ENCODE peak calls at places on chromosome 10, in nine cellular contexts. X is transverse colon, V is endodermal cell, D is psoas muscle, G is left ventricle myocardium inferior, L is PC-3, Y is spleen, O is adrenal gland, W is thoracic aorta. H is an unnamed sample. For H3K9me3 and H3K27me3, the result is how much of the 10 kb centered on the place peaks cover.

GRCh38 chr10:46267132-46267985 is 19.4 kb upstream of the ANTXRL start:
- DNase-seq in L (no peak), W (no peak), D (no peak), G (no peak), O (no peak), V (no peak), Y (no peak), X (no peak), H (no peak)

GRCh38 chr10:28503114-28503513 is 29.8 kb upstream of the WAC start:
- DNase-seq in V (no peak), G (no peak), Y (no peak), W (no peak), O (no peak), D (no peak), L (peak), X (peak), H (no peak)

GRCh38 chr10:17005621-17006566 is 123.7 kb downstream of the CUBN start:
- DNase-seq in L (peak), G (no peak), Y (no peak), W (no peak), X (no peak), V (peak), D (no peak), O (no peak), H (no peak)

GRCh38 chr10:89080660-89081059 is 90.1 kb downstream of the FAS start:
- DNase-seq in D (no peak), L (no peak), X (no peak), O (no peak), W (no peak), V (no peak), G (no peak), Y (no peak), H (no peak)

GRCh38 chr10:76291175-76291574 is 859.8 kb downstream of the LRMDA start:
- DNase-seq in W (no peak), L (no peak), G (no peak), O (no peak), Y (no peak), V (no peak), X (no peak), D (no peak), H (no peak)

GRCh38 chr10:88065384-88066049 is 202.1 kb downstream of the PTEN start:
- DNase-seq in X (no peak), G (no peak), L (no peak), W (no peak), D (no peak), Y (no peak), O (no peak), V (no peak), H (no peak)

GRCh38 chr10:103125323-103126267 is 67.5 kb downstream of the NT5C2 start:
- DNase-seq in L (no peak), G (no peak), V (no peak), D (no peak), O (no peak), X (no peak), Y (no peak), W (no peak), H (no peak)

GRCh38 chr10:120387326-120387725 is 69.7 kb upstream of the PLPP4 start:
- DNase-seq in G (no peak), D (no peak), W (no peak), Y (no peak), O (no peak), X (no peak), L (peak), V (no peak), H (no peak)

GRCh38 chr10:71804067-71804466 is 30.7 kb upstream of the VSIR start:
- DNase-seq in G (no peak), V (no peak), D (no peak), O (no peak), X (no peak), W (no peak), Y (peak), L (no peak), H (no peak)

GRCh38 chr10:69494626-69495558 is 43.6 kb downstream of the TSPAN15 start:
- DNase-seq in V (no peak), O (no peak), Y (peak), D (no peak), W (no peak), L (no peak), X (no peak), G (no peak), H (no peak)

GRCh38 chr10:129398861-129399260 is 68.2 kb upstream of the MGMT start:
- DNase-seq in D (no peak), Y (no peak), X (no peak), W (no peak), L (no peak), O (no peak), G (no peak), V (no peak), H (no peak)

GRCh38 chr10:50992972-50993766 is 81.1 kb upstream of the PRKG1 start:
- DNase-seq in Y (peak), L (peak), D (peak), X (no peak), W (no peak), G (peak), V (peak), O (no peak), H (peak)

GRCh38 chr10:24153016-24153415 is 55.9 kb upstream of the KIAA1217 start:
- DNase-seq in G (no peak), D (no peak), X (no peak), Y (no peak), L (no peak), V (no peak), O (no peak), W (no peak), H (no peak)

GRCh38 chr10:70371846-70372245 is 10.6 kb downstream of the LRRC20 start:
- DNase-seq in V (no peak), W (no peak), L (no peak), O (no peak), D (no peak), G (no peak), X (no peak), Y (no peak), H (no peak)

GRCh38 chr10:80460399-80461207 is 6.5 kb downstream of the TSPAN14 start:
- DNase-seq in W (no peak), D (no peak), L (no peak), O (no peak), X (peak), G (no peak), Y (no peak), V (peak), H (peak)

GRCh38 chr10:48444861-48445841 is 138.7 kb downstream of the MAPK8 start:
- DNase-seq in G (no peak), O (peak), L (peak), V (peak), D (no peak), W (no peak), Y (peak), X (no peak), H (peak)

GRCh38 chr10:93386496-93387369 is 95.4 kb downstream of the MYOF start:
- DNase-seq in D (peak), V (no peak), G (peak), W (no peak), Y (no peak), X (no peak), L (no peak), O (no peak), H (peak)

GRCh38 chr10:101305241-101306230 is 48.4 kb upstream of the BTRC start:
- DNase-seq in Y (peak), G (no peak), X (no peak), O (no peak), V (no peak), L (no peak), W (no peak), D (no peak), H (no peak)

GRCh38 chr10:29877798-29878491 is 181.4 kb downstream of the JCAD start:
- DNase-seq in G (peak), Y (no peak), X (no peak), O (no peak), W (peak), L (no peak), D (no peak), V (no peak), H (no peak)

GRCh38 chr10:50216418-50216817 is 34.9 kb downstream of the ASAH2 start:
- DNase-seq in L (no peak), G (no peak), Y (no peak), X (no peak), O (no peak), V (no peak), D (no peak), W (no peak), H (no peak)

GRCh38 chr10:89262331-89263020 is 10.9 kb upstream of the LIPA start:
- DNase-seq in V (no peak), W (no peak), D (no peak), G (no peak), X (no peak), Y (no peak), L (peak), O (no peak), H (no peak)

GRCh38 chr10:84270708-84271107 is 25.9 kb downstream of the RGR start:
- DNase-seq in D (no peak), W (no peak), X (no peak), O (no peak), L (no peak), V (peak), Y (no peak), G (no peak), H (no peak)

GRCh38 chr10:82981137-82981723 is 1106.2 kb downstream of the NRG3 start:
- DNase-seq in G (no peak), D (no peak), L (no peak), X (no peak), O (no peak), W (no peak), Y (no peak), V (no peak), H (no peak)

GRCh38 chr10:24951201-24952145 is 933 bp downstream of the PRTFDC1 start:
- DNase-seq in V (peak), G (no peak), Y (no peak), O (no peak), W (no peak), D (no peak), L (no peak), X (peak), H (no peak)

GRCh38 chr10:85599081-85599480 is 767.5 kb downstream of the GRID1 start:
- DNase-seq in V (peak), W (no peak), D (no peak), Y (no peak), O (no peak), X (no peak), L (no peak), G (no peak), H (no peak)

GRCh38 chr10:29386347-29386999 is 97.6 kb downstream of the LYZL1 start:
- DNase-seq in W (no peak), V (peak), G (no peak), Y (no peak), O (no peak), L (peak), X (no peak), D (no peak), H (no peak)

GRCh38 chr10:68052463-68052862 is 22.6 kb downstream of the HERC4 start:
- DNase-seq in D (no peak), O (no peak), L (peak), G (no peak), X (no peak), W (no peak), V (no peak), Y (no peak), H (no peak)

GRCh38 chr10:34280599-34281374 is 534.3 kb downstream of the PARD3 start:
- DNase-seq in X (no peak), Y (no peak), L (peak), W (peak), D (peak), G (no peak), O (peak), V (peak), H (peak)

GRCh38 chr10:62790019-62790555 is 14.4 kb upstream of the ADO start:
- DNase-seq in G (no peak), Y (no peak), X (no peak), D (no peak), V (no peak), W (no peak), O (no peak), L (no peak), H (no peak)

GRCh38 chr10:98267894-98268693 is at the start of gene LOXL4:
- DNase-seq in V (peak), W (no peak), G (no peak), Y (no peak), D (peak), O (no peak), L (peak), X (no peak), H (peak)

GRCh38 chr10:104332243-104333036 is 5.8 kb downstream of the ITPRIP start:
- DNase-seq in O (no peak), V (peak), G (no peak), Y (peak), X (no peak), L (no peak), D (no peak), W (no peak), H (no peak)

GRCh38 chr10:84076047-84076388 is 63.3 kb upstream of the GHITM start:
- DNase-seq in V (no peak), Y (no peak), L (no peak), X (no peak), G (no peak), D (no peak), W (no peak), O (no peak), H (no peak)

GRCh38 chr10:118982366-118982765 is 47.1 kb upstream of the NANOS1 start:
- DNase-seq in V (peak), W (no peak), G (no peak), L (no peak), Y (no peak), X (no peak), O (no peak), D (no peak), H (no peak)

GRCh38 chr10:118980135-118980865 is 49.2 kb upstream of the NANOS1 start:
- DNase-seq in W (no peak), Y (no peak), G (no peak), O (no peak), V (peak), L (no peak), X (no peak), D (no peak), H (no peak)

GRCh38 chr10:118980870-118981269 is 48.6 kb upstream of the NANOS1 start:
- DNase-seq in G (no peak), Y (no peak), W (no peak), V (peak), X (no peak), L (no peak), O (no peak), D (no peak), H (no peak)

GRCh38 chr10:118983263-118983662 is 46.3 kb upstream of the NANOS1 start:
- DNase-seq in O (no peak), V (peak), D (no peak), X (no peak), G (no peak), W (no peak), L (no peak), Y (no peak), H (no peak)

DNA sequence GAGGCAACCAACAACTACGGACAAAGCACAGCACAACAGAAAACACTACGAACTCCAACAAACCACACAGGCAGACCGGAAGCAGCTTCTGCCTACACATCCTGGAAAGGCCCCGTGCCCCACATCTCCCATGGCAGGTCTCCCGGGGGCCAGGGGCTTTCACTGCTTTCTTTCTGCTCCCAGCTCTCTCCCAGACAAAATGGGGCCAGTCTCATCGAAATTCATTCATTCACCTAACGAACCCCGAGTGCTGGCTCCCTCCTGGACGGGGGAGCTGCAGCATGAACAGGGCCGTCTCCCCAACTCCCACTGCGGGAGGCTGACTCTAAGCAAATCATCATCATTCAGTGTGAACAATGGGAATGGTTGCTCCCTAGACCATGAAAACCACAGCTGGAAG is 47.6 kb upstream of the NANOS1 start:
- DNase-seq in X (no peak), V (peak), O (no peak), Y (no peak), D (no peak), G (no peak), L (no peak), W (no peak), H (no peak)
- H3K9me3 ChIP-seq in X (under half), V (under half), O (under half), Y (under half), D (under half), G (under half), L (under half), W (under half), H (under half)

GRCh38 chr10:117541405-117541908 is 1.1 kb upstream of the EMX2 start:
- DNase-seq in W (no peak), O (no peak), L (no peak), Y (no peak), G (no peak), X (no peak), V (peak), D (peak), H (peak)
- H3K27me3 ChIP-seq in W (under half), O (half or more), L (under half), Y (half or more), G (half or more), X (half or more), V (half or more), D (under half), H (half or more)

GRCh38 chr10:128278362-128278761 is 152.1 kb upstream of the MKI67 start:
- DNase-seq in G (no peak), D (no peak), Y (no peak), O (no peak), X (no peak), V (peak), L (no peak), W (no peak), H (no peak)

GRCh38 chr10:128286413-128287097 is 160.3 kb upstream of the MKI67 start:
- DNase-seq in V (peak), D (no peak), Y (no peak), G (no peak), W (no peak), X (no peak), L (no peak), O (no peak), H (no peak)

GRCh38 chr10:128277267-128277666 is 151.0 kb upstream of the MKI67 start:
- DNase-seq in Y (no peak), V (no peak), O (no peak), L (no peak), W (no peak), D (no peak), X (no peak), G (no peak), H (no peak)

GRCh38 chr10:128280271-128280670 is 154.0 kb upstream of the MKI67 start:
- DNase-seq in Y (no peak), V (no peak), L (no peak), W (no peak), X (no peak), O (no peak), G (no peak), D (no peak), H (no peak)

GRCh38 chr10:128281343-128281742 is 155.1 kb upstream of the MKI67 start:
- DNase-seq in O (no peak), G (no peak), X (no peak), L (no peak), Y (no peak), V (no peak), D (no peak), W (no peak), H (no peak)
- H3K9me3 ChIP-seq in O (under half), G (under half), X (under half), L (under half), Y (under half), V (under half), D (under half), W (under half), H (under half)

GRCh38 chr10:58967551-58968418 is 208.7 kb upstream of the PHYHIPL start:
- DNase-seq in X (no peak), Y (no peak), G (peak), O (no peak), V (peak), D (no peak), W (no peak), L (no peak), H (no peak)
- H3K27me3 ChIP-seq in X (under half), Y (under half), G (under half), O (under half), V (under half), D (under half), W (under half), L (under half), H (under half)

GRCh38 chr10:130904676-130905075 is 406.8 kb downstream of the TCERG1L start:
- DNase-seq in L (no peak), D (no peak), W (no peak), V (peak), G (no peak), X (no peak), O (no peak), Y (no peak), H (no peak)

GRCh38 chr10:130901311-130902165 is 410.0 kb downstream of the TCERG1L start:
- DNase-seq in O (no peak), W (no peak), Y (no peak), X (no peak), G (no peak), L (no peak), V (peak), D (no peak), H (no peak)

GRCh38 chr10:130902471-130902870 is 409.1 kb downstream of the TCERG1L start:
- DNase-seq in O (no peak), L (no peak), D (no peak), G (no peak), X (no peak), W (no peak), Y (no peak), V (peak), H (no peak)

GRCh38 chr10:130900441-130901160 is 410.9 kb downstream of the TCERG1L start:
- DNase-seq in G (no peak), V (peak), D (no peak), W (no peak), L (no peak), X (no peak), Y (no peak), O (no peak), H (no peak)

DNA sequence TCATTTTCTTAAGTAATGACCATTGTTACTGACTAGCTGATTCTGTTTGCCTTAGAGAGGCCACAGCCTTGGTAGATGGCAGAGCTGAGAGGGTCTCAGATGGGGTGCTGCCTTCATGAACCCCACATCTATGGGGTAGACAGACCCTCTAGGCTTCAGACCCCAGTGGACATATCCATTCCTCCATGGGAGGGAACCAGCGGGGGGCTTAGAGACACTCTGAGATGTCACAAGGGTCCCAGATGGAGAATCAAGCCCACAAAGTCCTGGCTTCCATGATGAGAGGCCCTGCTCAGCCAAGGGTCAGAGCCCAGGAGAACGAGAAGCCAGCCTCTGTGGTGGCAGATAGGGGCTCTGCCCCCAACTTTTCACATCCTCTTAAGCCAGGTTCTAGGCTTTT is 408.6 kb downstream of the TCERG1L start:
- DNase-seq in X (no peak), V (peak), W (no peak), D (no peak), Y (no peak), L (no peak), G (no peak), O (no peak), H (no peak)
- H3K9me3 ChIP-seq in X (under half), V (under half), W (under half), D (under half), Y (under half), L (under half), G (under half), O (under half), H (under half)

DNA sequence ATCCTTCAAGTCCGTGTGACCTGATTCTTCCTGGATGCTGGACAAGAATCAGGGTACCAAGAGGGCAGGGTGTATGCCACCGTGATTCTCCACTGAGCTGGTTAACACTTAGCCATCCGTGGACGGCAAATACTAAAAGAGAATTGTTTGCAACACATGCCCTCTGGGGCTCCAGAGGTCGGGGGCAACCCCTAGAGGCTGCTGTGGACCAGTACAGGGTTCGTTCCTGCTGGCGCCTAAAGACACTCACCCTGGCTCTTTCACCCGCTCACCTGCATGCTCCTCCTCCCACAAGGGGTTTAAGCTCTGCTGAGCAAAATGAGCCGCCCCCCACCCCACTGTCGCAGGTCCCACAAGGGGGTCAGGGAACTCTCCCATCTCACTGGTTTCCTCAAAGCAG is 148.7 kb upstream of the ITGB1 start:
- DNase-seq in Y (no peak), V (peak), L (no peak), W (no peak), O (no peak), G (no peak), D (no peak), X (no peak), H (no peak)
- H3K27me3 ChIP-seq in Y (under half), V (under half), L (under half), W (under half), O (under half), G (under half), D (under half), X (under half), H (under half)

DNA sequence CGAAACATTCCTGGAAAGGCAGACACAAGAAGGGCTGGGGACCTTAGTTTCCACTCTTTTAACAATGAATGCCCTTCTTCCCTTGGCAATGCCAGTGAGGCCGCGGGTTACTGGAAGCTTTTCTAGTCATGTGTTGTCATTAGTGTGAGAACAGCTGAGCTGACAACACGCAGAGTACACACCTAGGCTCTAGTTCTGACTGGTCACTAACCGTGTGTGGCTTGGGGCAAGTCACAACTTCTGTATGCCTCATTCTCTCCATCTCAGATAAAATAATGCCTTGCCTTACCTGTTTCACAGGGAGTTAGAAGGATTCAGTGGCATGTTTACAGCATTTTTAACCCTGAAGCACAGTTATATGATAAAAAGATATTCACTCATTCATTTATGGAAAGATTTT is 31.7 kb downstream of the FBH1 start:
- DNase-seq in W (no peak), O (no peak), V (no peak), G (no peak), Y (no peak), X (no peak), L (no peak), D (no peak), H (no peak)
- H3K9me3 ChIP-seq in W (under half), O (under half), V (under half), G (under half), Y (under half), X (under half), L (under half), D (under half), H (under half)

H was measured in gastrocnemius medialis.